ENCODE peak calls at places on chromosomes 7 and 10, in four cellular contexts. U is body of pancreas, M is spleen, N is uterus. R is an unnamed sample.

GRCh38 chr7:121406-121805 is 71.0 kb upstream of the FAM20C start:
- DNase-seq in N (no peak), U (no peak), M (no peak), R (no peak)

GRCh38 chr10:3203972-3204371 is 31.4 kb upstream of the PITRM1 start:
- DNase-seq in N (no peak), U (no peak), M (no peak), R (no peak)

GRCh38 chr10:49309691-49310371 is 10.9 kb downstream of the C10orf71 start:
- DNase-seq in U (no peak), M (peak; percentile 77), N (no peak), R (no peak)

GRCh38 chr7:87354749-87355148 is 9.3 kb downstream of the CROT start:
- DNase-seq in M (no peak), N (no peak), U (no peak), R (no peak)

GRCh38 chr10:1202343-1202742 is 146.2 kb downstream of the WDR37 start:
- DNase-seq in U (no peak), N (no peak), M (no peak), R (no peak)

GRCh38 chr7:45145881-45146280 is 11.7 kb upstream of the RAMP3 start:
- DNase-seq in N (no peak), U (no peak), M (peak; percentile 56), R (no peak)

GRCh38 chr10:75029874-75030273 is 81.6 kb upstream of the SAMD8 start:
- DNase-seq in N (no peak), M (no peak), U (no peak), R (no peak)

GRCh38 chr10:29328988-29329387 is 40.1 kb downstream of the LYZL1 start:
- DNase-seq in M (no peak), U (no peak), N (peak; percentile 31), R (no peak)

GRCh38 chr10:10804998-10805737 is 212.5 kb upstream of the CELF2 start:
- DNase-seq in U (no peak), M (no peak), N (no peak), R (no peak)

GRCh38 chr7:149494738-149495368 is 2.8 kb downstream of the ZNF746 start:
- DNase-seq in N (no peak), M (no peak), U (no peak), R (no peak)

GRCh38 chr7:36794689-36795088 is 70.4 kb upstream of the AOAH start:
- DNase-seq in N (no peak), M (no peak), U (peak; percentile 35), R (no peak)

DNA sequence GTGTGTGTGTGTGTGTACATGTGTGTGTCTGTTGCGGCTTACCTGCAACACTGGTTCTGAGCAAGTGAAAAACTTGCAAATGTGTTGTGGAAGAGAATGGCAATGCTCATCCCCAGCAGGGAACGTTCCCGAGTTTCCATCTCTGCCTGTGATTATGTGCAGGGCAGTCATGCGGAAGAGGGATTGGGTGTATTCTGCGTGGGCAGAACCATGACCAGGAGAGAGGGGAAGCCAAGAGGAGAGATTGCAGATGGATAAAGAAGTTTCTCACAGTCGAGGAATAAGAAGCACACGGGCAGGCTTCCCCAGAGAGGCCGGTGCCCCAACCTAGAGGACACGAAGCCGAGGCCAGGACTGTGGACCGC is 99.9 kb downstream of the CTBP2 start:
- DNase-seq in M (no peak), N (peak; percentile 56), U (no peak), R (no peak)
- TF ChIP-seq POLR2A in M (no peak), N (peak; percentile 18), U (no peak), R (no peak)

GRCh38 chr7:157840913-157841756 is 504.3 kb downstream of the DNAJB6 start:
- DNase-seq in N (no peak), M (peak; percentile 70), U (no peak), R (no peak)
- H3K9me3 ChIP-seq in N (no peaks in the 10 kb centered on the region), M (no peaks in the 10 kb centered on the region), U (no peaks in the 10 kb centered on the region), R (no peaks in the 10 kb centered on the region)

GRCh38 chr10:106815427-106816043 is 349.0 kb downstream of the SORCS1 start:
- DNase-seq in U (no peak), M (no peak), N (no peak), R (no peak)

GRCh38 chr10:106816318-106817085 is 348.0 kb downstream of the SORCS1 start:
- DNase-seq in U (no peak), M (no peak), N (no peak), R (no peak)

DNA sequence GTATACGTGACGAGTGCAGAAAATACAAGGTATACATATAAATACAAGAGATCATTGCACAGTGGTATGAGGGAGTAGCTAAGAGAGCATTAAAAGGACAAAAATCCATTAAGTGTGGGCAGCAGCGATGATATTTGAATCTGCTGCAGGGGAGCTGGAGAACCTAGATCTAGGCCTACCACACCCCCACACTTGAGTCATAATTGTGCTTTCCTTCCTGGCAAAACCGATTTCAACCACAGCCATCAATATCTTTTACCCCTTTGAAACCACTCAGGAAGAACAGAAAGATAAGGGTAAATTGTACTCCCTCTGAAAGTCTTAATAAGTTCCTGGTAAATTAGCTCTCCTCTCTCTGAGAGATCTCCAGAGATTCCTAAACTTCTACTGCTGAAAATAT is 345.0 kb downstream of the SORCS1 start:
- DNase-seq in M (no peak), U (no peak), N (no peak), R (no peak)
- H3K27ac ChIP-seq in M (no peak overlapping the region), U (no peak overlapping the region), N (no peak overlapping the region), R (no peak overlapping the region)

DNA sequence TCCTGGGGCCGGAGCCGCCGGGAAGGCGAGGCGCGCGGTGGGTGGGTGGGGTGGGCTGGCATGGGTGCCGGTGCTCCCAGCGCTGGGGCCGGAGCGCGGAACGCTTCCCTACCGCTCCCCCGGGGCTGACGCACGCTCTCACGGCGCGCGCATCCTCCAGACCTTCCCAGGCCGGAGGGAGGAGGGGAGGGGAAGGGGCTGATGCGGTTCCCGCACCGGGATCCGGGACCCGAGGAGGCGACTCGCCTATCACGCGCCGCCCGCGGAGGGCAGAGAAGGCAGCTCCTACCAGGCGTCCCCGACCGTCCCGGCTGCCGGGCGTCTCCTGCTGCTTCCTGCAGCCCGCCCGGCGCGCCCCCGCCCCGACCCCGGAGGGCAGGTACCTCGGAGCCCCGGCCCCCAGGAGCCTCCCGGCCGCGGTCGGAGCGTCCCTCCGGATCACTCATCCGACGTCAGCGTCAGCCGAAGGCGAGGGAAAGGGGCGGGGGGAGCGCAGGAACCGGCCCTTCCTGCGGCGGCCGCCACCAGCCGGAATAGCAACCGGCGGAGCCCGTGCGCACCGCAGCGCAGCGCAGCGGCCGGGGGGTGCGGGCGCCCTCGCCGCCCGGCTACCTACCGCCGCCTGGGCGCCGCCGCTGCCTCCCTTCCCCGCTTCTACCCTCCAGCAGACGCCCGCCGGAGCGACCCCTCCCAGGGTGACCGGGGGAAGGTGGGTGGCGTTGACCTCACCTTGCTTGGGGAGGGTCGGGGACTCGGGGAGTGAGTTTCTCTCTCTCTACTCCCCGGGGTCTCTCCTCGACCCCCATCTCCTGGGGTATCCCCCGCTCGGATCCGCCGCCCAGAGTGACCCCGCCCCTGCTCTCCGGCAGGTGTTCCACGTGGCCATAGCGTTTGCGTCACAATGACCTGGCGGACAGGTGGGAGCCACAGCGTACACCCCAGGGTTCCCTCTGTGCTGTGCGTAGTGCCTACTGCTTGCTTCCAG is at the start of gene ICA1:
- DNase-seq in N (peak; percentile 24), M (peak; percentile 89), U (peak; percentile 87), R (no peak)
- TF ChIP-seq POLR2A in N (peak; percentile 41), M (peak; percentile 21), U (peak; percentile 77), R (peak; percentile 20)

R was measured in esophagus squamous epithelium.